ENCODE peak calls at places on chromosomes 12 and 14, in seven cellular contexts. One of them, this sample, is unnamed. For H3K4me1, the result is how much of the 10 kb centered on the place peaks cover.

GRCh38 chr12:52300796-52301691 is 9.7 kb upstream of the KRT81 start:
- DNase-seq in CD4-positive, CD25-positive, alpha-beta regulatory T cell: no peak
- DNase-seq in ovary: no peak
- DNase-seq in GM12878: no peak
- DNase-seq in effector memory CD4-positive, alpha-beta T cell: no peak
- DNase-seq in neuronal stem cell: no peak
- DNase-seq in uterus: no peak
- DNase-seq in this sample: no peak

GRCh38 chr12:58378038-58378437 is 436.7 kb downstream of the ATP23 start:
- DNase-seq in CD4-positive, CD25-positive, alpha-beta regulatory T cell: no peak
- DNase-seq in ovary: no peak
- DNase-seq in GM12878: no peak
- DNase-seq in effector memory CD4-positive, alpha-beta T cell: no peak
- DNase-seq in neuronal stem cell: no peak
- DNase-seq in uterus: no peak
- DNase-seq in this sample: no peak

GRCh38 chr14:22520235-22520634 is 68.8 kb downstream of the DAD1 start:
- DNase-seq in GM12878: no peak
- DNase-seq in ovary: no peak
- DNase-seq in effector memory CD4-positive, alpha-beta T cell: no peak
- DNase-seq in neuronal stem cell: no peak
- DNase-seq in CD4-positive, CD25-positive, alpha-beta regulatory T cell: no peak
- DNase-seq in uterus: peak
- DNase-seq in this sample: no peak

GRCh38 chr12:92927436-92928116 is 1.5 kb downstream of the EEA1 start:
- DNase-seq in CD4-positive, CD25-positive, alpha-beta regulatory T cell: peak
- DNase-seq in ovary: no peak
- DNase-seq in effector memory CD4-positive, alpha-beta T cell: no peak
- DNase-seq in neuronal stem cell: no peak
- DNase-seq in uterus: no peak
- DNase-seq in GM12878: no peak
- DNase-seq in this sample: no peak

GRCh38 chr12:114631242-114631641 is 52.7 kb downstream of the TBX3 start:
- DNase-seq in effector memory CD4-positive, alpha-beta T cell: no peak
- DNase-seq in ovary: no peak
- DNase-seq in neuronal stem cell: no peak
- DNase-seq in GM12878: no peak
- DNase-seq in CD4-positive, CD25-positive, alpha-beta regulatory T cell: no peak
- DNase-seq in uterus: no peak
- DNase-seq in this sample: no peak

GRCh38 chr12:108724054-108724889 is 7.0 kb downstream of the CORO1C start:
- DNase-seq in GM12878: no peak
- DNase-seq in CD4-positive, CD25-positive, alpha-beta regulatory T cell: no peak
- DNase-seq in ovary: no peak
- DNase-seq in uterus: no peak
- DNase-seq in neuronal stem cell: no peak
- DNase-seq in effector memory CD4-positive, alpha-beta T cell: no peak
- DNase-seq in this sample: no peak

GRCh38 chr12:13597837-13598236 is 383.6 kb downstream of the GRIN2B start:
- DNase-seq in CD4-positive, CD25-positive, alpha-beta regulatory T cell: no peak
- DNase-seq in effector memory CD4-positive, alpha-beta T cell: no peak
- DNase-seq in GM12878: no peak
- DNase-seq in ovary: no peak
- DNase-seq in uterus: no peak
- DNase-seq in neuronal stem cell: no peak
- DNase-seq in this sample: no peak

GRCh38 chr12:80443974-80444666 is at the start of gene PTPRQ:
- DNase-seq in uterus: no peak
- DNase-seq in neuronal stem cell: no peak
- DNase-seq in CD4-positive, CD25-positive, alpha-beta regulatory T cell: no peak
- DNase-seq in effector memory CD4-positive, alpha-beta T cell: no peak
- DNase-seq in GM12878: no peak
- DNase-seq in ovary: no peak
- DNase-seq in this sample: no peak

GRCh38 chr14:54762296-54762695 is 140.3 kb downstream of the GCH1 start:
- DNase-seq in neuronal stem cell: no peak
- DNase-seq in CD4-positive, CD25-positive, alpha-beta regulatory T cell: no peak
- DNase-seq in uterus: no peak
- DNase-seq in GM12878: no peak
- DNase-seq in ovary: no peak
- DNase-seq in effector memory CD4-positive, alpha-beta T cell: no peak
- DNase-seq in this sample: no peak

GRCh38 chr12:27424631-27425230 is 21.8 kb upstream of the SMCO2 start:
- DNase-seq in GM12878: no peak
- DNase-seq in effector memory CD4-positive, alpha-beta T cell: no peak
- DNase-seq in uterus: peak
- DNase-seq in ovary: peak
- DNase-seq in CD4-positive, CD25-positive, alpha-beta regulatory T cell: no peak
- DNase-seq in neuronal stem cell: no peak
- DNase-seq in this sample: peak

GRCh38 chr14:20477211-20477876 is 8.1 kb downstream of the PNP start:
- DNase-seq in neuronal stem cell: no peak
- DNase-seq in CD4-positive, CD25-positive, alpha-beta regulatory T cell: peak
- DNase-seq in GM12878: no peak
- DNase-seq in uterus: no peak
- DNase-seq in ovary: no peak
- DNase-seq in effector memory CD4-positive, alpha-beta T cell: peak
- DNase-seq in this sample: peak

GRCh38 chr14:105837349-105838063 is 311.1 kb downstream of the TMEM121 start:
- DNase-seq in ovary: no peak
- DNase-seq in GM12878: no peak
- DNase-seq in effector memory CD4-positive, alpha-beta T cell: no peak
- DNase-seq in neuronal stem cell: no peak
- DNase-seq in CD4-positive, CD25-positive, alpha-beta regulatory T cell: no peak
- DNase-seq in uterus: no peak
- DNase-seq in this sample: no peak

GRCh38 chr14:105838591-105839424 is 312.4 kb downstream of the TMEM121 start:
- DNase-seq in CD4-positive, CD25-positive, alpha-beta regulatory T cell: no peak
- DNase-seq in effector memory CD4-positive, alpha-beta T cell: no peak
- DNase-seq in neuronal stem cell: no peak
- DNase-seq in GM12878: no peak
- DNase-seq in uterus: no peak
- DNase-seq in ovary: no peak
- DNase-seq in this sample: no peak

GRCh38 chr14:105836160-105836559 is 309.8 kb downstream of the TMEM121 start:
- DNase-seq in ovary: no peak
- DNase-seq in effector memory CD4-positive, alpha-beta T cell: no peak
- DNase-seq in GM12878: no peak
- DNase-seq in neuronal stem cell: no peak
- DNase-seq in CD4-positive, CD25-positive, alpha-beta regulatory T cell: no peak
- DNase-seq in uterus: no peak
- DNase-seq in this sample: no peak

GRCh38 chr14:105838107-105838506 is 311.7 kb downstream of the TMEM121 start:
- DNase-seq in ovary: no peak
- DNase-seq in uterus: no peak
- DNase-seq in CD4-positive, CD25-positive, alpha-beta regulatory T cell: no peak
- DNase-seq in GM12878: no peak
- DNase-seq in effector memory CD4-positive, alpha-beta T cell: no peak
- DNase-seq in neuronal stem cell: no peak
- DNase-seq in this sample: no peak

DNA sequence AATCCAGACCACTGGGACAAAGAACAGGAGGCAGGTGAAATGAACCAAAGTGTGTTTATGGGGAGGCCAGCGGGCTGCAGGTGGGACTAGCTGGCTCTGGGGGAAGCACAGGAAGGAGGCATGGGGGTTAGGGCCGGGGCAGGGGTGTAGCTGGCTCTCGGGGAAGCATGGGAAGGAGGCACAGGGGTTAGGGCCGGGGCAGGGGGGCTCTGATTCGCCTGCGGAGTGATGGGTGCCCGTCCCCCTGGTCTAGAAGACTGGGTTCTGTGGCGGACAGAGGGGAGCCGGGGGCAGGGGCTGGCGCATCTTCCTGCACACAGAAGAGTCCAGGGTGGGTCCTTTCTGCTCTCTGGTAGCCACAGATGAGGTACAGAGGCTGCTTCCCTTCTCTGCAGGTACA is 310.3 kb downstream of the TMEM121 start:
- DNase-seq in neuronal stem cell: no peak
- DNase-seq in effector memory CD4-positive, alpha-beta T cell: no peak
- DNase-seq in uterus: no peak
- DNase-seq in CD4-positive, CD25-positive, alpha-beta regulatory T cell: no peak
- DNase-seq in ovary: no peak
- DNase-seq in GM12878: no peak
- DNase-seq in this sample: no peak
- H3K27ac ChIP-seq in neuronal stem cell: no peak
- H3K27ac ChIP-seq in effector memory CD4-positive, alpha-beta T cell: no peak
- H3K27ac ChIP-seq in uterus: no peak
- H3K27ac ChIP-seq in CD4-positive, CD25-positive, alpha-beta regulatory T cell: no peak
- H3K27ac ChIP-seq in ovary: no peak
- H3K27ac ChIP-seq in GM12878: no peak
- H3K27ac ChIP-seq in this sample: no peak

DNA sequence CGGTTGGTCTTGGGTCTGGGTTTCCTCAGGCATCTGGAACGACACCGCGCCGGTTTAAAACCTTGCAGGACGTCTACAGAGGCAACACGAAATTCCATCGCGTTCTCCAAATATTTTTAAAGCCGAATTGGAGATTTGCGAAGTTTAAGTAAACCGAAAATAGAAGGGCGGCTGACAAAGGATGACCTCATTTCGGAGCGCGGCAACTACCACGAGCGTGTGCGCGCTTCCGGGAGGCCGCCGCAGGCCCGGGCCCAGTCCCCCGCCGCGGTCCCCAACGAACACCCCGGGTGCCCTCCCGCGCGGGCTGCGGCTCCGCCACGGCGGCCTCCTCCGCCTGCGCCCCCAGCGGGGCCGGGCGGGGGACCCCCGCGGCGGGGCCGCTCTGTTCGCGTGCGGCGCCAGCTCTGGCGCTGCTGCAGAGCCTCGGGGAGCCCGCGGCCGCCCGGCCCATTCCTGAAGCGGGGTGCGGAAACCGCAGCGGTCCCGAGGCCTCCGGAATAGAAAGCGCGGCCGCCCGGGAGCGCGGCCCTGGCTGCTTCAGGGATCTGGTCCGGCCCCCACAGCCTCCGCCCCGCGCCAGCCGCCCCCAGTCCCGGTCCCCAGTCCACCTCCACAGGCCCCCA is 385 bp downstream of the HSP90AA1 start:
- DNase-seq in effector memory CD4-positive, alpha-beta T cell: peak
- DNase-seq in ovary: peak
- DNase-seq in CD4-positive, CD25-positive, alpha-beta regulatory T cell: peak
- DNase-seq in neuronal stem cell: no peak
- DNase-seq in GM12878: no peak
- DNase-seq in uterus: peak
- DNase-seq in this sample: peak
- H3K4me1 ChIP-seq in effector memory CD4-positive, alpha-beta T cell: under half
- H3K4me1 ChIP-seq in ovary: under half
- H3K4me1 ChIP-seq in CD4-positive, CD25-positive, alpha-beta regulatory T cell: under half
- H3K4me1 ChIP-seq in neuronal stem cell: under half
- H3K4me1 ChIP-seq in GM12878: under half
- H3K4me1 ChIP-seq in uterus: under half
- H3K4me1 ChIP-seq in this sample: under half

DNA sequence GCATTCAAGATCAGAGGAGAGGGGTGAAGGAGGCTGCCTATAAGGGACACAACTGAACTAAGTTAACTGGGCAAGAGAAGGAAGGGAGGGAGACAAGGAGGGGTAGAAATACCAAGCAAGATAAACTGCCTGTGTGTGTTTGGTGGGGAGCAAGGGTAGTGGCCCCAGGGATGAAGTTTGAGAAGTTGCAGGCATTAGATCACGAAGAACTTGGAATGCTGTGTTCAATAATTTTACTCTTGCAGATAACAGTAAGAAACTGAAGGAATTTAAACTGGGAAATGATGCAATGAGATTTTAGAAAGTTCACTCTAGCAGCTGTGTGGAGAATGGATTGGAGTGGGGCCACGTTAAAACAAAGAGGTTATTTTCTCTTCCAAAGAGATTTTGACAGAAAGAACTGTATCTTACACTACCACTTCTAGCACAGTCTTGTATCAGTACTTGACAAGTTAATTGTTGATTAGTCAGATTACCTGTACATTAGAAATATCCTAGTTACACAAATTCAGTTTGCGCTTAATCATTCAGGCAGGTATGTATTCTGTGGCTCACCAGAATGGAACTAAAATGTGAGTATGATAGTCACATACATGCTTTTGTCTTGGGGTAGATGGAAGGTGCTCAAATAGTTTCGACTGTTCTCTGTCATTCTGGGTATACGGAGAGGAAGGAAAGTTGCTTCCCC is 7.4 kb downstream of the PKP2 start:
- DNase-seq in neuronal stem cell: no peak
- DNase-seq in GM12878: no peak
- DNase-seq in effector memory CD4-positive, alpha-beta T cell: no peak
- DNase-seq in CD4-positive, CD25-positive, alpha-beta regulatory T cell: no peak
- DNase-seq in ovary: no peak
- DNase-seq in uterus: no peak
- DNase-seq in this sample: no peak
- H3K27ac ChIP-seq in neuronal stem cell: no peak
- H3K27ac ChIP-seq in GM12878: no peak
- H3K27ac ChIP-seq in effector memory CD4-positive, alpha-beta T cell: no peak
- H3K27ac ChIP-seq in CD4-positive, CD25-positive, alpha-beta regulatory T cell: no peak
- H3K27ac ChIP-seq in ovary: no peak
- H3K27ac ChIP-seq in uterus: no peak
- H3K27ac ChIP-seq in this sample: no peak

GRCh38 chr14:95511687-95512086 is 4.8 kb downstream of the SYNE3 start:
- DNase-seq in uterus: no peak
- DNase-seq in ovary: no peak
- DNase-seq in CD4-positive, CD25-positive, alpha-beta regulatory T cell: no peak
- DNase-seq in effector memory CD4-positive, alpha-beta T cell: no peak
- DNase-seq in neuronal stem cell: no peak
- DNase-seq in GM12878: no peak
- DNase-seq in this sample: no peak
- H3K4me1 ChIP-seq in uterus: under half
- H3K4me1 ChIP-seq in ovary: under half
- H3K4me1 ChIP-seq in CD4-positive, CD25-positive, alpha-beta regulatory T cell: half or more
- H3K4me1 ChIP-seq in effector memory CD4-positive, alpha-beta T cell: under half
- H3K4me1 ChIP-seq in neuronal stem cell: under half
- H3K4me1 ChIP-seq in GM12878: under half
- H3K4me1 ChIP-seq in this sample: under half

This sample was measured in thyroid gland.